ENCODE peak calls at places on chromosomes 13 and 19, in nine cellular contexts. M is stimulated activated CD4-positive, alpha-beta T cell treated with anti-CD3 and anti-CD28 coated beads, TNF-alpha, amount 100 ng/mL, for 24 hours; A is mucosa of gallbladder; J is HFFc6; B is hypothalamus; N is left ventricle myocardium inferior; C is keratinocyte; I is Caki2; H is uterus. S is an unnamed sample.

GRCh38 chr13:85367887-85368286 is 431.3 kb downstream of the SLITRK6 start:
- DNase-seq in H (no peak), M (no peak), B (no peak), A (no peak), J (no peak), C (no peak), N (no peak), I (no peak), S (no peak)

GRCh38 chr19:588093-588742 is 1.5 kb upstream of the HCN2 start:
- DNase-seq in B (peak; percentile 63), C (no peak), M (no peak), N (peak; percentile 79), H (no peak), J (peak; percentile 88), A (no peak), I (peak; percentile 75), S (no peak)

GRCh38 chr19:35777411-35777841 is 2.1 kb downstream of the ARHGAP33 start:
- DNase-seq in N (no peak), C (no peak), I (no peak), J (no peak), H (no peak), A (no peak), M (no peak), B (no peak), S (no peak)

GRCh38 chr13:87311165-87311564 is 360.0 kb upstream of the SLITRK5 start:
- DNase-seq in B (no peak), I (no peak), N (no peak), J (no peak), H (no peak), C (no peak), A (no peak), M (no peak), S (no peak)

GRCh38 chr19:38513762-38514167 is 80.3 kb downstream of the RYR1 start:
- DNase-seq in B (no peak), H (no peak), I (no peak), M (no peak), J (no peak), C (no peak), A (no peak), N (no peak), S (no peak)

GRCh38 chr19:18633321-18633720 is 3.5 kb upstream of the KLHL26 start:
- DNase-seq in C (no peak), H (no peak), N (no peak), I (no peak), A (no peak), B (no peak), M (no peak), J (no peak), S (no peak)

GRCh38 chr13:32035701-32036100 is 4.1 kb downstream of the FRY start:
- DNase-seq in B (no peak), N (no peak), I (no peak), J (no peak), H (no peak), M (no peak), C (no peak), A (no peak), S (no peak)

GRCh38 chr19:17719730-17720486 is 628 bp downstream of the MAP1S start:
- DNase-seq in H (no peak), A (peak; percentile 32), M (peak; percentile 18), N (no peak), B (no peak), I (no peak), C (no peak), J (no peak), S (no peak)

GRCh38 chr19:19259741-19260140 is 13.4 kb downstream of the TM6SF2 start:
- DNase-seq in I (peak; percentile 32), J (no peak), B (no peak), M (no peak), C (no peak), H (no peak), A (no peak), N (no peak), S (peak; percentile 19)

GRCh38 chr13:30052127-30052526 is 201.7 kb upstream of the UBL3 start:
- DNase-seq in J (no peak), I (no peak), M (no peak), C (no peak), N (no peak), H (no peak), B (no peak), A (no peak), S (no peak)